ENCODE peak calls at places on chromosomes 2 and 18, in six cellular contexts. X is activated effector memory CD4-positive, alpha-beta T cell treated with Interleukin-2 at 50 U/mL for 16 hours; N is OCI-LY7; T is HAP-1; S is SW480; H is EL. W is an unnamed sample.

GRCh38 chr2:54830546-54830945 is 107.1 kb downstream of the EML6 start:
- DNase-seq in X (no peak), N (no peak), T (no peak), S (no peak), H (no peak), W (no peak)

GRCh38 chr2:237894986-237895543 is 35.6 kb downstream of the RAMP1 start:
- DNase-seq in X (no peak), N (no peak), T (no peak), S (no peak), H (no peak), W (no peak)

GRCh38 chr2:8249191-8249590 is 432.7 kb upstream of the ID2 start:
- DNase-seq in X (no peak), N (no peak), T (no peak), S (no peak), H (no peak), W (no peak)

GRCh38 chr2:207144191-207144795 is 21.5 kb downstream of the KLF7 start:
- DNase-seq in X (no peak), N (no peak), T (no peak), S (no peak), H (no peak), W (no peak)

GRCh38 chr2:241898681-241899270 is 29.2 kb downstream of the RTP5 start:
- DNase-seq in X (no peak), N (no peak), T (no peak), S (no peak), H (no peak), W (no peak)

GRCh38 chr2:63301481-63301880 is 250.9 kb downstream of the OTX1 start:
- DNase-seq in X (no peak), N (peak; percentile 23), T (no peak), S (no peak), H (no peak), W (no peak)

GRCh38 chr2:176075476-176075875 is 8.3 kb downstream of the EVX2 start:
- DNase-seq in X (no peak), N (no peak), T (no peak), S (no peak), H (no peak), W (no peak)

GRCh38 chr2:232367591-232368233 is 10.8 kb upstream of the ALPP start:
- DNase-seq in X (no peak), N (no peak), T (no peak), S (no peak), H (no peak), W (no peak)

GRCh38 chr2:188450740-188451480 is 159.2 kb downstream of the GULP1 start:
- DNase-seq in X (no peak), N (no peak), T (no peak), S (no peak), H (peak; percentile 23), W (no peak)

GRCh38 chr2:218344090-218344754 is 12.4 kb upstream of the CATIP start:
- DNase-seq in X (no peak), N (no peak), T (no peak), S (no peak), H (no peak), W (no peak)

GRCh38 chr2:9565436-9566153 is 10.0 kb upstream of the ADAM17 start:
- DNase-seq in X (no peak), N (no peak), T (no peak), S (peak; percentile 51), H (peak; percentile 93), W (no peak)

GRCh38 chr2:14745288-14746076 is 113.0 kb downstream of the LRATD1 start:
- DNase-seq in X (no peak), N (no peak), T (no peak), S (no peak), H (no peak), W (no peak)

GRCh38 chr2:148402786-148403185 is 241.8 kb upstream of the EPC2 start:
- DNase-seq in X (no peak), N (no peak), T (no peak), S (no peak), H (no peak), W (no peak)

GRCh38 chr18:8841781-8842485 is 136.6 kb downstream of the MTCL1 start:
- DNase-seq in X (no peak), N (no peak), T (no peak), S (peak; percentile 64), H (peak; percentile 53), W (no peak)

W was measured in DMS 273 treated with DMSO at 0.1 percent for 48 hours.